ENCODE peak calls at places on chromosomes 16 and 17, in eight cellular contexts. S, B, O, Y, G, L, F and U are unnamed samples.

GRCh38 chr17:43669971-43670644 is 8.4 kb upstream of the MEOX1 start:
- DNase-seq in F (no peak), S (no peak), L (no peak), B (peak; percentile 53), Y (peak; percentile 78), G (no peak), O (no peak), U (no peak)

GRCh38 chr17:38616361-38616760 is 10.6 kb upstream of the SRCIN1 start:
- DNase-seq in Y (no peak), O (peak; percentile 35), S (no peak), B (no peak), G (no peak), L (no peak), F (no peak), U (no peak)

GRCh38 chr17:81097134-81097942 is 62.4 kb downstream of the BAIAP2 start:
- DNase-seq in G (peak; percentile 63), Y (peak; percentile 86), B (peak; percentile 86), O (peak; percentile 88), F (peak; percentile 39), L (peak; percentile 65), S (peak; percentile 78), U (peak; percentile 53)

GRCh38 chr17:19338031-19338990 is 24.2 kb downstream of the B9D1 start:
- DNase-seq in G (no peak), F (peak; percentile 7), B (no peak), S (peak; percentile 28), Y (peak; percentile 43), O (no peak), L (peak; percentile 84), U (peak; percentile 48)

GRCh38 chr16:17836868-17837602 is 366.3 kb upstream of the XYLT1 start:
- DNase-seq in L (no peak), G (peak; percentile 81), Y (no peak), S (peak; percentile 96), F (no peak), B (no peak), O (no peak), U (no peak)

GRCh38 chr17:1999557-2000251 is 25.4 kb downstream of the RTN4RL1 start:
- DNase-seq in F (no peak), O (peak; percentile 78), G (no peak), Y (peak; percentile 54), L (no peak), B (no peak), S (peak; percentile 61), U (no peak)

GRCh38 chr16:10827691-10828341 is 9.2 kb upstream of the TVP23A start:
- DNase-seq in B (no peak), Y (no peak), G (peak; percentile 42), S (peak; percentile 96), L (no peak), F (peak; percentile 51), O (peak; percentile 92), U (no peak)

GRCh38 chr16:54418903-54419302 is 132.3 kb upstream of the IRX3 start:
- DNase-seq in O (no peak), F (no peak), S (no peak), B (no peak), Y (no peak), L (no peak), G (no peak), U (no peak)

GRCh38 chr16:85491798-85492616 is 121.1 kb upstream of the GSE1 start:
- DNase-seq in G (no peak), L (no peak), F (peak; percentile 58), O (peak; percentile 93), B (no peak), Y (peak; percentile 88), S (peak; percentile 65), U (no peak)

GRCh38 chr17:48261297-48261880 is 153.8 kb downstream of the SNX11 start:
- DNase-seq in B (no peak), G (no peak), L (no peak), Y (no peak), F (no peak), S (no peak), O (no peak), U (no peak)

GRCh38 chr16:79409970-79410369 is 190.6 kb downstream of the MAF start:
- DNase-seq in Y (no peak), B (no peak), F (no peak), S (no peak), G (no peak), O (no peak), L (no peak), U (no peak)

GRCh38 chr17:79730769-79731483 is at the start of gene ENPP7:
- DNase-seq in Y (no peak), G (no peak), S (no peak), F (no peak), O (no peak), B (no peak), L (no peak), U (no peak)

GRCh38 chr16:50505714-50506542 is 42.3 kb upstream of the NKD1 start:
- DNase-seq in Y (no peak), G (no peak), S (no peak), O (no peak), B (no peak), L (no peak), F (no peak), U (no peak)

GRCh38 chr17:7017827-7018200 is 5.0 kb upstream of the BCL6B start:
- DNase-seq in B (no peak), O (no peak), L (no peak), Y (no peak), F (no peak), S (no peak), G (no peak), U (no peak)

GRCh38 chr16:87850009-87851006 is 19.0 kb downstream of the SLC7A5 start:
- DNase-seq in G (no peak), L (peak; percentile 87), B (peak; percentile 87), F (no peak), Y (peak; percentile 65), O (peak; percentile 81), S (peak; percentile 47), U (peak; percentile 75)

GRCh38 chr16:13471036-13471435 is 448.9 kb upstream of the ERCC4 start:
- DNase-seq in G (no peak), S (no peak), Y (peak; percentile 10), B (no peak), F (no peak), L (no peak), O (no peak), U (no peak)

GRCh38 chr16:1335996-1336395 is 2.6 kb downstream of the BAIAP3 start:
- DNase-seq in L (no peak), Y (no peak), B (no peak), F (no peak), S (no peak), G (no peak), O (no peak), U (no peak)
- TF ChIP-seq CTCF in L (no peak), Y (no peak), B (no peak), F (no peak), S (no peak), G (peak; percentile 20), O (no peak), U (no peak)

DNA sequence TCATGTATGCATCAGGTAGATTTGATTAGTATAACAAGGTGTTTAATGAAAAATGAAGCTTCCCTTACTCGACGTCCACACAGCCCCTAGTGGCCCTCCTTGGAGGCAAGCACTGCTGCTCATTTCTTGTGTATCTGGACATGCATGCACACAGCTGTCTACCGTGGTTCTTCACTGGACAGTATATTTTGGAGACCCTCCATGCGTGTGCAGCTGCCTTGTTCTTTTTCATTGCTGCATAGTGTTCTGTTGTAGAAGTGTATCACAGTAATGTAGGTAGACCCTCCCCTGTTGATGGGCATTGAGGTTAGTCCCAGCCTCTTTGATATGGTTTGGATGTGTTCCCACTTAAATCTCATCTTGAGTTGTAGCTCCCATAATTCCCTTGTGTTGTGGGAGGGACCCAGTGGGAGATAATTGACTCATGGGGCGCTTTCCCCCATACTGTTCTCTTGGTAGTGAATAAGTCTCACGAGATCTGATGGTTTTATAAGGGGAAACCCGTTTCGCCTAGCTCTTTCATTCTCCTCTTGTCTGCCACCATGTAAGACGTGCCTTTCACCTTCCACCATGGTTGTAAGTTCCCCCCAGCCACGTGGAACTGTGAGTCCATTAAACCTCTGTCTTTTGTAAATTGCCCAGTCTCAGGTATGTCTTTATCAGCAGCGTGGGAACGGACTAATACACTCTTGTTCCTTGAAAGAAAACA is 6.3 kb downstream of the CMIP start:
- DNase-seq in B (no peak), L (no peak), S (no peak), Y (no peak), O (no peak), F (no peak), G (no peak), U (no peak)
- TF ChIP-seq CTCF in B (no peak), L (no peak), S (peak; percentile 22), Y (no peak), O (no peak), F (no peak), G (no peak), U (no peak)

DNA sequence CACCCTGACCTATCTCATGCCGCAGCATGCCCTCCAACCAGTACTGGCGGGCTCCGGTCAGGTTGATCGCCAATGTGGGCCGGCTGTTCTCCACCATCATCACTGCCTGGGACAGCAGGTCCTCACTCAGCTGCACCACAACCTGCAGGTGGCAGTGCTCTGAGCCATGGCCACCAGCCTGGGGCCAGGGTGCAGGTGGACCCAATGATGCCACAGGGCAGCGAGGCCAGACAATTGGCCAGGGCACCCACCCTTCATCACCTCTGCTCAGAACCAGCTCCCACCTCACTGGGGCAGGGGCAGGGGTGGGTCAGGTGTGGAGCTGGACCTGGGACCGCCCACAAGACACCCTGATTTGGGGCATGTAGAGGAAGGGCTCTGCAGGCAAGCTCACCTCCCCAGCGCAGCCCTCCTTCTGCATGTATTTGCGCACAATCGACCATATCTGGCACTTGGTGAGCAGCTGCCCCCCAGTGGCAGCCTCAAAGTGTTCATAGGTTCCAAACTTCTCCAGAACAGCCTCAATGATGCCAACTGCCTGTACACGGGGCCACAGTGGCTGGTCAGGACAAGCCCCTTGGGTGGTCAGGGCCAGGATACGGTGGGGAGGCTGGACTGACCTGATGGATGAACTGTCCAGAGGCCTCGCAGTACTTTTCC is 4.2 kb downstream of the MATCAP1 start:
- DNase-seq in Y (no peak), F (no peak), L (no peak), G (no peak), O (no peak), B (no peak), S (no peak), U (no peak)
- TF ChIP-seq CTCF in Y (no peak), F (no peak), L (peak; percentile 39), G (no peak), O (no peak), B (no peak), S (no peak), U (no peak)

GRCh38 chr16:46651305-46651704 is 30.1 kb upstream of the SHCBP1 start:
- DNase-seq in B (no peak), Y (no peak), L (no peak), S (no peak), F (no peak), O (no peak), G (no peak), U (no peak)

GRCh38 chr16:46650224-46650623 is 29.0 kb upstream of the SHCBP1 start:
- DNase-seq in B (no peak), Y (no peak), S (peak; percentile 77), G (peak; percentile 48), O (no peak), L (no peak), F (no peak), U (no peak)

GRCh38 chr16:46649571-46649970 is 28.4 kb upstream of the SHCBP1 start:
- DNase-seq in B (no peak), L (no peak), S (peak; percentile 84), Y (no peak), O (peak; percentile 75), F (no peak), G (no peak), U (no peak)

DNA sequence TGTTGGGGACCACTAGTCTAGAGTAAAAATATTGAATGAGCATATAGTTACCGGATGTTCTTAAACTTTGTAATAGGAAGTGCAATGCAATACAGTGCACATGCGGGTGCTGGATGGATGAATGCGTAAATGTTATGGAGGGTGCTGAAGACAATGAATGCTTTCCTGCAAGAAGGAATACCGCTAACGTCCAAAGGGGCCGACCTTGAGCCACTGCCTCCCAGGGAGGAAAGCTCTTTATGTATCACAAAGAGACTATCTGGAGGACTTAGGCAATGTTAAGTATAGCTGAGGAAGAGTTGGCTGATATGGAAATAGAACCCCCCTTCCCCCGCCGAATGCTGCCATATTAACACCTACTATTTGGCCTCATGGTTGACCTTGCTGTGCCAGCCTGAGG is 27.5 kb upstream of the SHCBP1 start:
- DNase-seq in L (no peak), F (no peak), Y (no peak), B (no peak), G (no peak), O (no peak), S (no peak), U (no peak)
- TF ChIP-seq CTCF in L (no peak), F (no peak), Y (no peak), B (no peak), G (peak; percentile 16), O (no peak), S (peak; percentile 23), U (no peak)